ENCODE peak calls at places on chromosomes 7 and 10, in four cellular contexts. W is GM23248, A is testis, R is MM.1S. O is an unnamed sample. For H3K4me1 and H3K36me3, the result is how much of the 10 kb centered on the place peaks cover.

GRCh38 chr7:28773423-28774129 is 184.6 kb downstream of the TRIL start:
- DNase-seq in W (no peak), A (no peak), R (no peak), O (no peak)

GRCh38 chr10:124328514-124329220 is 90.1 kb downstream of the OAT start:
- DNase-seq in W (no peak), A (no peak), R (no peak), O (peak)

GRCh38 chr7:158049271-158049670 is 538.4 kb downstream of the PTPRN2 start:
- DNase-seq in W (no peak), A (no peak), R (no peak), O (no peak)

GRCh38 chr10:33345236-33345635 is 10.8 kb upstream of the NRP1 start:
- DNase-seq in W (no peak), A (no peak), R (no peak), O (no peak)

GRCh38 chr10:36349445-36350063 is 707.5 kb upstream of the FZD8 start:
- DNase-seq in W (peak), A (no peak), R (no peak), O (peak)

GRCh38 chr7:100951888-100952560 is 2.7 kb downstream of the MUC3A start:
- DNase-seq in W (no peak), A (no peak), R (no peak), O (no peak)

GRCh38 chr7:102933763-102934162 is 21.0 kb downstream of the LRRC17 start:
- DNase-seq in W (peak), A (peak), R (no peak), O (peak)

GRCh38 chr7:116273283-116273917 is 63.1 kb downstream of the TES start:
- DNase-seq in W (no peak), A (no peak), R (no peak), O (no peak)

DNA sequence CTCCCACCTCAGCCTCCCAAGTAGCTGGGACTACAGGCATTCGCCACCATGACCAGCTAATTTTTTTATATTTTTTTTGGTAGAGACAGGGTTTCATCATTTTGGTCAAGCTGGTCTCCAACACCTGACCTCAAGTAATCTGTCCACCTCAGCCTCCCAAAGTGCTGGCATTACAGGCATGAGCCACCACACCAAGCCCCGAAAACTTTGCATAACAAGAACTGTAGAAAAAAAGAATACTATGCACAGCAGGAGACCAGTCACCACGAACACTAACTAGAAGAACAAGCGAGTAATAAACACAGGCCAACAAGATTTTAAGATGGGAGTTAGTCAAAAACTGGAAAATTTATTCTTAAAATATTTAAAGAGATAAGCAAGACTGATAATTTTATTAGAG is 447.0 kb downstream of the ETV1 start:
- DNase-seq in W (no peak), A (no peak), R (no peak), O (no peak)
- H3K4me1 ChIP-seq in W (under half), A (under half), R (under half), O (under half)

GRCh38 chr7:44306608-44307007 is 18.8 kb downstream of the CAMK2B start:
- DNase-seq in W (no peak), A (peak), R (no peak), O (no peak)
- H3K27ac ChIP-seq in W (no peak), A (no peak), R (no peak), O (no peak)

GRCh38 chr10:49465717-49466116 is 69.8 kb upstream of the DRGX start:
- DNase-seq in W (no peak), A (no peak), R (no peak), O (no peak)
- H3K36me3 ChIP-seq in W (half or more), A (under half), R (under half), O (under half)

DNA sequence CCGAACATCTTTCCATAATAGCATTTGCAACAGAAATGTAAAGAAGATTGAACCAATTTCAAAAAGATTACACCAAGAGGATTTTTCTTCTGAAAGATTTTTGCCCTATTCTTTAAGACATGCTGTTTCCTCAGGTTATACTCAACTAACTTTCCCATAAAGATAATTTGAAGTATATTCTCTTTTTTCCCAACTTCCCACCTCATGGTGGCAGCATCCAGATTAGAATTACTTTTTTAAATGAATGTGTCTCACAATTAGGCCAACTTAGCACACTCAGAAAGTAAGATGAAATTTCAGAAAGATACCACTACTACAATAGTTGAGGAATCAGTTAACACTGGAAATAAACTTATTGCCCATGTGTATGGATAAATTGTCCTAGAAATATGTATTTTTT is 178.2 kb upstream of the CSTF2T start:
- DNase-seq in W (no peak), A (no peak), R (no peak), O (no peak)
- H3K4me1 ChIP-seq in W (under half), A (under half), R (under half), O (under half)

DNA sequence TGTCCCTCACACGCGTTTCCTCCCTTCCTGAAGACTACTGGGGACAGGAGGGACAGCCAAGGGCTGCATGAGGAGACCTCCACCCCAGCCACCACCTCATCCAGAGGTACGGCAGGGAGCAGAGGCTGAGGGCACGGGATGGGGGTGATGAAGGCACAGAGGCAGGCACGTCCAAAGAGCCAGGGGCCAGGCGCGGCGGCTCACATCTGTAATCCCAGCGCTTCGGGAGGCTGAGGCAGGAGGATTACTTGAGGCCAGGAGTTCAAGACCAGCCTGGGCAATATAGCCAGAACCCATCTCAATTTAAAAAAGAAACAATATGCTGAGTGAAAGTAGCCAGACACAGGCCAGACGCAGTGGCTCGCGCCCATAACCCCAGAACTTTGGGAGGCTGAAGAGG is 3.3 kb downstream of the MICALL2 start:
- DNase-seq in W (no peak), A (no peak), R (no peak), O (no peak)
- H3K27ac ChIP-seq in W (no peak), A (no peak), R (peak), O (no peak)

GRCh38 chr7:135204271-135204872 is 7.0 kb downstream of the WDR91 start:
- DNase-seq in W (no peak), A (no peak), R (no peak), O (peak)

GRCh38 chr7:135206887-135207738 is 4.2 kb downstream of the WDR91 start:
- DNase-seq in W (no peak), A (no peak), R (no peak), O (no peak)

GRCh38 chr7:135207739-135208416 is 3.4 kb downstream of the WDR91 start:
- DNase-seq in W (no peak), A (no peak), R (no peak), O (no peak)

GRCh38 chr7:135204876-135205275 is 6.5 kb downstream of the WDR91 start:
- DNase-seq in W (no peak), A (no peak), R (no peak), O (no peak)

DNA sequence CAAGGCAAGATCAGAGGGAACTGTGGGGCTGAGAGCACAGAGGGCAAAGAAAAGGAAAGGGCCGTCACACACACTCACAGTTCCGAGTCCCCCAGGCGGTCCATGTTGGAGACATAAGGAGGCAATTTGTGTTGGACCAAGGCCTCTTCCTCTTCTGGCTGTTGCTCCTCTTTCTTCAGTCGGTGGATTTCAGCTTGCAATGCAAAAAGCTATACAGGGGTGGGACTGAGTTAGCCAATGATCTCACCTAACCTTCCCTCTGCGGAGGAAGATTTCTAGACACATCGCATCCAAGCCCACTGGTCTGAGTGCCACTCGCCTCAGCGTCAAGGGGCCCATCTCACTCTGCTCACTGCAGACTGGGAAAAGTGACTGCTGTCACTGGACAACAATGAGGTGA is 5.5 kb downstream of the WDR91 start:
- DNase-seq in W (no peak), A (no peak), R (no peak), O (no peak)
- H3K36me3 ChIP-seq in W (under half), A (under half), R (under half), O (under half)

DNA sequence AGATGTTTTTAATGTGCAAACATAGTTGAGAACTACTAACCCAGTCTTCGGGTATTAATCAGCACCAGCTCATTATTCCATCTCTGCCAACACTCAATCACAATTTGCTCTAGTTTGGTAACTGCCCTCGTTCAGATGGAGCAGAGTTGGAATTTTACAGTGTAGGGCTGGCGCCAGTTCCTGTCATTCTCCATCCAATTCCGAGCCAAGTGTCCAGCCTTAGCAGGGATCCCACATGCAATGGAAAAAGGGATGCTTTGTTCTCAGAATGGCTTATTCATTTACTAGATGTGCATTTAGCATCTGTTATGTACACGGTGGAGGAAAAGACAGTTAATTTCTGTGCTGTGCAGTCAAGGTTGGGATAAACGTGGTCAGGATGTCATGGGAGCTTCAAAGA is 504.5 kb upstream of the GALNT17 start:
- DNase-seq in W (no peak), A (no peak), R (no peak), O (no peak)
- H3K4me1 ChIP-seq in W (under half), A (under half), R (under half), O (under half)

DNA sequence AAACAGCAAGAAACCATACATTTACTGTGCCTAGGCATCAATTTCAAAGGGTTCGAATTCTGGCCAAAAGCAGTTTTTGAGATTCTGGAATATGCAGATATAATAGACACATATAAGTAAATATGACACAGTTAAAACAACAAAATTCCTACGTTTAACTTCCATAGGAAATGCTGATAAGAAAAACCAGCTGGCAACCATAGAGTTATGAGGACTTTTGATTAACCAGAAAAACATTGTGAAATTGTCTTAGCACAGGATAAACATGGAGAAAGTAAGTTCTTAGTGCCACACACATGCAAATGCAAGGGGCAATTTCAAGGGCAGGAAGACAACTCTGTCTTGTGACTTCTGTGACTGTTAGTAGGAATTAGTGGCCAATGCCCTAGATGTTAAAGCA is 702.1 kb downstream of the TNS3 start:
- DNase-seq in W (no peak), A (no peak), R (no peak), O (no peak)
- H3K27ac ChIP-seq in W (no peak), A (no peak), R (no peak), O (no peak)

O was measured in aorta.